ENCODE peak calls at places on chromosomes 6 and 20, in four cellular contexts. Z is fibroblast of lung, P is fibroblast of mammary gland, S is A549. F is an unnamed sample.

GRCh38 chr6:165825416-165825815 is 162.4 kb upstream of the PDE10A start:
- DNase-seq in Z (no peak), P (no peak), S (no peak), F (no peak)

GRCh38 chr6:71468038-71468437 is 179.4 kb downstream of the OGFRL1 start:
- DNase-seq in Z (no peak), P (no peak), S (no peak), F (no peak)

GRCh38 chr20:24823176-24823575 is 125.9 kb upstream of the CST7 start:
- DNase-seq in Z (no peak), P (no peak), S (no peak), F (no peak)

GRCh38 chr6:157229219-157229607 is 94.1 kb downstream of the TMEM242 start:
- DNase-seq in Z (no peak), P (no peak), S (no peak), F (no peak)

GRCh38 chr6:34709386-34709785 is 12.8 kb upstream of the ILRUN start:
- DNase-seq in Z (peak), P (peak), S (no peak), F (peak)

GRCh38 chr6:43936476-43936875 is 166.5 kb downstream of the VEGFA start:
- DNase-seq in Z (no peak), P (no peak), S (no peak), F (no peak)

GRCh38 chr6:28134015-28134414 is 7.7 kb upstream of the ZKSCAN8 start:
- DNase-seq in Z (peak), P (peak), S (peak), F (peak)

GRCh38 chr6:13624871-13625288 is 9.7 kb downstream of the NOL7 start:
- DNase-seq in Z (peak), P (peak), S (peak), F (peak)

GRCh38 chr6:148134566-148134965 is 208.1 kb upstream of the SASH1 start:
- DNase-seq in Z (no peak), P (no peak), S (no peak), F (no peak)

GRCh38 chr6:654136-654535 is 2.8 kb downstream of the HUS1B start:
- DNase-seq in Z (no peak), P (peak), S (no peak), F (no peak)

GRCh38 chr20:3188823-3189413 is 15.6 kb downstream of the DDRGK1 start:
- DNase-seq in Z (no peak), P (no peak), S (no peak), F (no peak)

GRCh38 chr6:168877821-168878282 is 375.8 kb downstream of the THBS2 start:
- DNase-seq in Z (peak), P (no peak), S (peak), F (no peak)

GRCh38 chr20:1938464-1939269 is 43.5 kb downstream of the SIRPA start:
- DNase-seq in Z (no peak), P (no peak), S (no peak), F (no peak)

GRCh38 chr6:24228681-24229255 is 102.8 kb downstream of the NRSN1 start:
- DNase-seq in Z (peak), P (peak), S (peak), F (peak)

GRCh38 chr20:52075400-52075799 is 116.2 kb downstream of the ZFP64 start:
- DNase-seq in Z (no peak), P (no peak), S (no peak), F (no peak)

GRCh38 chr20:3085571-3086072 is 1.1 kb upstream of the AVP start:
- DNase-seq in Z (no peak), P (no peak), S (no peak), F (no peak)

GRCh38 chr6:87115402-87116135 is 20.7 kb upstream of the CGA start:
- DNase-seq in Z (no peak), P (no peak), S (no peak), F (no peak)

GRCh38 chr20:9955646-9956045 is 79.1 kb upstream of the ANKEF1 start:
- DNase-seq in Z (no peak), P (peak), S (peak), F (no peak)

GRCh38 chr20:47921306-47922279 is 136.3 kb upstream of the SULF2 start:
- DNase-seq in Z (no peak), P (no peak), S (no peak), F (no peak)

GRCh38 chr6:135812085-135812526 is 39.4 kb upstream of the PDE7B start:
- DNase-seq in Z (peak), P (peak), S (peak), F (peak)

GRCh38 chr6:108526739-108527174 is 34.0 kb upstream of the FOXO3 start:
- DNase-seq in Z (peak), P (peak), S (peak), F (peak)

GRCh38 chr6:128511518-128511917 is 8.9 kb downstream of the PTPRK start:
- DNase-seq in Z (peak), P (peak), S (peak), F (peak)

GRCh38 chr6:14661188-14661587 is 543.6 kb downstream of the CD83 start:
- DNase-seq in Z (peak), P (no peak), S (peak), F (no peak)

GRCh38 chr6:35497571-35498406 is 910 bp upstream of the TEAD3 start:
- DNase-seq in Z (peak), P (peak), S (peak), F (peak)

GRCh38 chr20:25194333-25194972 is 1.1 kb upstream of the ENTPD6 start:
- DNase-seq in Z (no peak), P (no peak), S (no peak), F (no peak)

DNA sequence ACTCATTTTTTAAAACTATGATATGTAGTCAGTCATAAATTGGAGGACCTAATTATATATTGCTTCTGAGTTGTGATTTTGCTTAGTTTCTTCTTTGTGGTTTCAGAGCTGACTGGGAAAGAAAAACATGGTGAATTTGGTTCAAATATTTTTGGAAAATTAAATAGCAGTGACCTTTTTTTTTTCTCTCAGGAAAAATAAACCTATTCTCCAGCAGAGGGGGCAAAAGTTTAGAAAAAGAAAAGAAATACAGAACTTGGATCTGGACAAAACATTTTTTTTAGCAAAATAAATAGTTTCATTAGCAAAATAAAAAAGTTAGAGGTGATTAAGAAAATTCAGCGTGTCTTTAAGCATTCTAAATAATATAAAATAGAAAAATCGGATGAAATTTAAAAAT is 10.2 kb downstream of the COL10A1 start:
- DNase-seq in Z (peak), P (peak), S (no peak), F (peak)
- TF ChIP-seq CTCF in Z (peak), P (peak), S (peak), F (peak)

DNA sequence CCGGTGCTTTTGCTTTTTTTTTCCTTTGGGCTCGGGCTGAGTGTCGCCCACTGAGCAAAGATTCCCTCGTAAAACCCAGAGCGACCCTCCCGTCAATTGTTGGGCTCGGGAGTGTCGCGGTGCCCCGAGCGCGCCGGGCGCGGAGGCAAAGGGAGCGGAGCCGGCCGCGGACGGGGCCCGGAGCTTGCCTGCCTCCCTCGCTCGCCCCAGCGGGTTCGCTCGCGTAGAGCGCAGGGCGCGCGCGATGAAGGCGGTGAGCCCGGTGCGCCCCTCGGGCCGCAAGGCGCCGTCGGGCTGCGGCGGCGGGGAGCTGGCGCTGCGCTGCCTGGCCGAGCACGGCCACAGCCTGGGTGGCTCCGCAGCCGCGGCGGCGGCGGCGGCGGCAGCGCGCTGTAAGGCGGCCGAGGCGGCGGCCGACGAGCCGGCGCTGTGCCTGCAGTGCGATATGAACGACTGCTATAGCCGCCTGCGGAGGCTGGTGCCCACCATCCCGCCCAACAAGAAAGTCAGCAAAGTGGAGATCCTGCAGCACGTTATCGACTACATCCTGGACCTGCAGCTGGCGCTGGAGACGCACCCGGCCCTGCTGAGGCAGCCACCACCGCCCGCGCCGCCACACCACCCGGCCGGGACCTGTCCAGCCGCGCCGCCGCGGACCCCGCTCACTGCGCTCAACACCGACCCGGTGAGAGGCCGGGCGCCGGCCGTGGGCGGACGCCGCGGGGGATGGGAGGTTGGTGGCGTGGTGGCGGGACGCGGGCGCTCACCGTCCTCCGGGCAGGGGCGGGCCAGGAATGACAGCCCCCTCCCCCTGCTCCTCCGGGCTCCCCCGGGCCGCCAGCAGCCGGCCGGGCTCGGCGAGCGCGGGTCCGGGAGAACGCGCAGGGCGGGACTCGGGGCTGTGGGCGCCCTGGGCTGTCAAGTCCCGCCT is 606 bp downstream of the ID4 start:
- DNase-seq in Z (peak), P (no peak), S (peak), F (peak)
- H3K4me3 ChIP-seq in Z (peak), P (peak), S (peak), F (peak)

GRCh38 chr6:10534418-10534760 is 13.2 kb downstream of the GCNT2 start:
- DNase-seq in Z (no peak), P (no peak), S (no peak), F (no peak)

GRCh38 chr6:10529231-10529801 is 8.2 kb downstream of the GCNT2 start:
- DNase-seq in Z (no peak), P (no peak), S (no peak), F (peak)

GRCh38 chr6:10532392-10532791 is 11.2 kb downstream of the GCNT2 start:
- DNase-seq in Z (no peak), P (no peak), S (no peak), F (no peak)

GRCh38 chr6:10531942-10532341 is 10.8 kb downstream of the GCNT2 start:
- DNase-seq in Z (no peak), P (no peak), S (no peak), F (no peak)

GRCh38 chr6:10531513-10531912 is 10.4 kb downstream of the GCNT2 start:
- DNase-seq in Z (no peak), P (no peak), S (no peak), F (no peak)
- TF ChIP-seq CTCF in Z (no peak), P (no peak), S (no peak), F (no peak)

GRCh38 chr6:42777126-42777822 is 4.6 kb upstream of the BICRAL start:
- DNase-seq in Z (peak), P (peak), S (no peak), F (peak)

GRCh38 chr6:42774201-42774600 is 7.7 kb upstream of the BICRAL start:
- DNase-seq in Z (no peak), P (no peak), S (no peak), F (no peak)

GRCh38 chr6:42766163-42766670 is 15.6 kb upstream of the BICRAL start:
- DNase-seq in Z (peak), P (peak), S (peak), F (peak)

GRCh38 chr6:42769051-42769450 is 12.8 kb upstream of the BICRAL start:
- DNase-seq in Z (no peak), P (no peak), S (no peak), F (no peak)

DNA sequence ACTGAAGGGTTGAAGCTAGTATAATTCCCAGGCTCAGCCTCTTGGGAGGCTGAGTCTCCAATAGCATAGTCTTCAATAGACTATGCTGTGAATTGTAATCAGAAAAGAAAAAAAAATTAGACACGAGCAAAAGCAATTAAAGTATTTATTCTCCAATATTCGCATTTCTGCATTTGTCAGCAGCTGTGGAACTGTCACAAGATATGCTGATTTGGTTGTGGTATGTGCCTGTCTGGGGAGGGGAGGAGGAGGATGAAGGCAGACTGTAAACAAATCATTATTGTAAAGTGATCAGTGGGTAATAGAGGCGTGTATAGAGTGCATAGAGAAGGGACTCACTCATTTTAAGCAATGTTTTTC is 10.1 kb upstream of the BICRAL start:
- DNase-seq in Z (no peak), P (no peak), S (no peak), F (no peak)
- H3K4me3 ChIP-seq in Z (no peak), P (no peak), S (no peak), F (no peak)

GRCh38 chr20:19211661-19212523 is 550 bp upstream of the SLC24A3 start:
- DNase-seq in Z (no peak), P (no peak), S (no peak), F (peak)
- TF ChIP-seq CTCF in Z (peak), P (no peak), S (no peak), F (peak)

GRCh38 chr20:46893877-46894578 is 615 bp upstream of the EYA2 start:
- DNase-seq in Z (no peak), P (no peak), S (peak), F (no peak)
- H3K4me3 ChIP-seq in Z (no peak), P (no peak), S (peak), F (no peak)